ENCODE peak calls at places on chromosomes 13 and 19, in five cellular contexts. M is stomach, F is glutamatergic neuron, O is prostate gland, X is left ventricle myocardium inferior. J is an unnamed sample.

GRCh38 chr13:109447667-109448066 is 338.7 kb downstream of the IRS2 start:
- DNase-seq in M (no peak), O (no peak), F (no peak), X (no peak), J (no peak)

GRCh38 chr13:64551755-64552154 is 2678.4 kb downstream of the PCDH9 start:
- DNase-seq in X (no peak), F (no peak), M (no peak), O (no peak), J (no peak)

GRCh38 chr13:65966991-65967451 is 1263.1 kb downstream of the PCDH9 start:
- DNase-seq in X (no peak), M (no peak), O (no peak), F (no peak), J (no peak)

GRCh38 chr19:10120538-10121198 is 969 bp upstream of the EIF3G start:
- DNase-seq in F (no peak), O (no peak), M (no peak), X (no peak), J (no peak)

GRCh38 chr13:75764251-75764650 is 128.1 kb downstream of the LMO7 start:
- DNase-seq in F (no peak), X (no peak), O (no peak), M (no peak), J (no peak)

GRCh38 chr13:34939771-34940170 is 2.3 kb upstream of the NBEA start:
- DNase-seq in F (no peak), M (no peak), O (no peak), X (no peak), J (no peak)

GRCh38 chr13:33445024-33445423 is 159.5 kb upstream of the STARD13 start:
- DNase-seq in O (no peak), X (no peak), M (no peak), F (no peak), J (no peak)

GRCh38 chr13:99983401-99984133 is 2.0 kb downstream of the ZIC2 start:
- DNase-seq in X (no peak), M (no peak), F (peak), O (no peak), J (no peak)

GRCh38 chr13:23159205-23159586 is 21.6 kb upstream of the SGCG start:
- DNase-seq in O (no peak), M (no peak), F (peak), X (peak), J (peak)

GRCh38 chr13:52868190-52868589 is 19.8 kb upstream of the PCDH8 start:
- DNase-seq in M (no peak), X (no peak), O (no peak), F (no peak), J (no peak)

GRCh38 chr13:97568850-97569249 is 134.9 kb downstream of the RAP2A start:
- DNase-seq in X (no peak), M (peak), O (no peak), F (no peak), J (no peak)

GRCh38 chr13:27792393-27793218 is at the start of gene GSX1:
- DNase-seq in X (peak), M (peak), F (peak), O (peak), J (peak)

GRCh38 chr13:30615851-30616311 is 1.8 kb upstream of the USPL1 start:
- DNase-seq in F (no peak), X (no peak), O (no peak), M (no peak), J (peak)

GRCh38 chr13:105377452-105377851 is 1158.0 kb downstream of the EFNB2 start:
- DNase-seq in X (no peak), F (no peak), M (no peak), O (no peak), J (no peak)

GRCh38 chr13:99995104-99995502 is 13.5 kb downstream of the ZIC2 start:
- DNase-seq in X (no peak), M (no peak), F (no peak), O (no peak), J (no peak)

GRCh38 chr13:39452412-39452811 is 150.6 kb downstream of the LHFPL6 start:
- DNase-seq in M (no peak), O (no peak), F (no peak), X (no peak), J (no peak)

GRCh38 chr13:29923554-29924481 is 73.4 kb upstream of the UBL3 start:
- DNase-seq in O (peak), M (peak), F (peak), X (peak), J (peak)

DNA sequence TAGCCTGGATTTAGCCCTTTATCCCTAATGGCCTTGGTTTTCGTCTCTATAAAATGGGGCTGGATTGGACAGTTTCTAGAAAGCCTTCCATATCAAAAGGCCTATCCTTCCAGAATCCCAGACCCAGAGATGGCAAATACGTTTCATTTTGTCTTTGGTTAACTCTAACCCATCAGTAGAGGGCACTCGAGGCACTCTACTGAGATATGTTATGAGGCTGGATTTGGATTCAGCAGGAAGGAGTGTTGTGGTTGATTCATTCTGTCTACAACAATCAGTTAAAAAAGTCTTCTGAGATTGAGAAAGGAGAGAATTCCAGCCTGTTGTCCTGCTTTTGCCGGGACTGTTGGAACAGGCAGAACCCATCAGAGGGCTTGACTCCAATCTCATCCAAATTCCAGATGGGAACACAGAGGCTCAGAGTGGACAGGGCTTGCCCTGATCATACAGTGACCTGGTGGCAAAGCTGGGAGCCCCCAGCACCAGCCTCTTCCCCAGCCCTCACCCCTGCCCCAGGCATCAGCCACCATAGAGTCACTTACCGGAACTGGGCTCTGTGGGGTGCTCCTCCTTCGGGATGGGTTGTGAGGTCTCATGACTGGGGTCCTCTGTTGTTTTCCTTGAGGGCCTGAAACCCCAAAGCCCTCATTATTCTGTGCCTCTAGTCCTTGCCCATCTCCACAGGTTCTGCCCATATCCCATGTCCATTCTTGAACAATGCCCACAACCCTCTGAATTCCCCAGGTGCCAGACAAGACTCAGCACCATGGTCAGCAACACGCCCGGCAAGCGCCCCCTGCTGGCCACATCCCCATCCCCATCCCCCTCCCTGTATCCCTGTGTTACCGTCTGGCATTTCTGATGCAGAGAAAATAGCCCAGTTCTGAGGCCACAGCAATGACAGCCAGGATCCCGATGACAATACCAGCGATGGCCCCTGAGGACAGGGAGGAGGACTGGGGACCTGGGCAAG is 12.3 kb upstream of the ZNF180 start:
- DNase-seq in X (no peak), O (no peak), M (no peak), F (peak), J (no peak)
- TF ChIP-seq CTCF in X (peak), O (no peak), M (no peak), F (peak), J (peak)

GRCh38 chr13:106532111-106532929 is 3.1 kb downstream of the EFNB2 start:
- DNase-seq in O (no peak), X (no peak), M (no peak), F (peak), J (no peak)

GRCh38 chr13:106533101-106533939 is 2.1 kb downstream of the EFNB2 start:
- DNase-seq in M (peak), O (peak), F (peak), X (peak), J (peak)

GRCh38 chr13:106534844-106535551 is 464 bp downstream of the EFNB2 start:
- DNase-seq in O (no peak), X (peak), F (peak), M (peak), J (peak)

GRCh38 chr13:106535552-106536243 is at the start of gene EFNB2:
- DNase-seq in M (peak), O (peak), X (peak), F (peak), J (peak)

DNA sequence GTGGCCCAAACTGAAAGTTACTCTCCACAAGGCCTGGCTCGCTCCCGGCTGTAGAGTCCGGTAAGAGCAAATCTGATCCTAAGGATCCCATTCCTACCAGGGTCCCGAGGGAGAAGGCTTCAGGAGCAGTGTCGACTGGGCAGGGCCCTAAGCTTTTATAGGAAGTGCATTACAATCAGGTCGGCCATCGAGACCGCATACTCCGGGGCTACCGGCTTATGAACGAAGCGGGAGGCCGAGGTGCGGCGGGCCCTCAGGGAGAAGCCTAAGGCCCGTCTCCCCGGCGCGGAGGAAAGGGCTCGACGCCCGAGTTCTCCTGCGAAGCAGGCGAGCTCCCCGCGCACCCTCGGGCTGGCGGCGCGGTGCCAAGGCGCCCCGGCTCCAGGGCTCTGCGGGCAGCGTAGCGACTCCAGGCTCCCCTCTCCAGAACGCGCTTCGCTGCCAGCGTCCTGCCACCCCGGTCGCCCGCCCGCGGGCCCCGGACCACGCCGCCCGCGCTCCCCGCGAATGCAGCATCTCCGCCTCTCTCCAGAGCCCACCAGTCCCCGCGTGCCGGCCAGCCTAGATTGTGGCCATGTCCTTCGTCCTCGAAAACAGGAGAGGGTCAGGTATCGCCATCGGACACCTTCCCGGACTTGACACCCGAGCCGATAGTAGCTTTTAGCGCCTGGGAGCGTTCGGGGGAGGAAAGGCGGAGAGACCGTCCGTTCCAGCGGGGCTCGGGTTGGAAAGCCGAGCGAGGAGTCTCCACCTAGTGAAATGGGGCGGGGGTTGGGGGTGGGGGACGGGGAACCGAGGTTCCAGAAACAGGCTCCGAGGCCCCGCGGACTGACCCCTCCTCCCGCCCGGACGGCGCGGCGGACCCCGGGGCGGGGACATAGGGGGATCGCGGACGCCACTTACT is 1.3 kb downstream of the EFNB2 start:
- DNase-seq in X (peak), F (peak), O (peak), M (peak), J (peak)
- TF ChIP-seq CTCF in X (no peak), F (no peak), O (no peak), M (no peak), J (no peak)

DNA sequence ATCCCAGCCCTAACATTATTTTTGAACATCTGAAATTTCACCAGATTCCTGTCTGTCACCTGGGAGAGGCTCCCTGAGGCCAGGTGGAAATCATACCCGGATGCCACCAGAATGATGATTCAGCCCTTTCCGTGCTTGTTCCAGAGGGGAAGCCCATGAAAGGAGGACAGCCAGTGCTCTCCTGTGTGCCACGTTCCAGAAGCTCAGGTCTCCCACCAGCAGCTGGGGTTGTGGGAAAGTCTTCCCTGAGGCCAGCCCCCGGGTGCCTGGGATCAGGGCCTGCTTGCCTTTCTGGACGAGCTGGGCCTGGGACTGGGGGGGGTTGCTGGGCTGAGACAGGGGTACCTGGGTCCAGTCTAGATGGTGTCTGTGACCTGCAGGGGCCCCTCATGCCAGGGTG is 25.5 kb upstream of the IGFL1 start:
- DNase-seq in F (no peak), O (no peak), M (no peak), X (no peak), J (no peak)
- TF ChIP-seq CTCF in F (no peak), O (no peak), M (no peak), X (no peak), J (no peak)

GRCh38 chr19:3816566-3817218 is 30.5 kb upstream of the MATK start:
- DNase-seq in M (no peak), F (no peak), O (no peak), X (no peak), J (no peak)

GRCh38 chr19:3818918-3819317 is 32.7 kb upstream of the MATK start:
- DNase-seq in M (no peak), O (no peak), F (no peak), X (no peak), J (no peak)

GRCh38 chr19:3819989-3820388 is 33.8 kb upstream of the MATK start:
- DNase-seq in X (no peak), O (no peak), F (no peak), M (no peak), J (no peak)

GRCh38 chr19:3818479-3818878 is 32.3 kb upstream of the MATK start:
- DNase-seq in X (no peak), M (no peak), F (no peak), O (peak), J (no peak)

GRCh38 chr19:3817761-3818160 is 31.6 kb upstream of the MATK start:
- DNase-seq in X (no peak), M (no peak), O (no peak), F (no peak), J (no peak)
- TF ChIP-seq CTCF in X (no peak), M (no peak), O (no peak), F (no peak), J (no peak)

GRCh38 chr19:37991841-37992248 is 84.8 kb downstream of the SIPA1L3 start:
- DNase-seq in F (no peak), M (no peak), X (no peak), O (no peak), J (no peak)
- TF ChIP-seq CTCF in F (no peak), M (no peak), X (no peak), O (no peak), J (no peak)

GRCh38 chr19:17488593-17489391 is 18.5 kb downstream of the SLC27A1 start:
- DNase-seq in O (peak), F (peak), X (peak), M (peak), J (peak)
- TF ChIP-seq CTCF in O (no peak), F (no peak), X (no peak), M (no peak), J (peak)

GRCh38 chr13:25037057-25037813 is 58.7 kb upstream of the PABPC3 start:
- DNase-seq in F (peak), X (no peak), O (peak), M (peak), J (peak)
- TF ChIP-seq CTCF in F (peak), X (peak), O (peak), M (peak), J (peak)

GRCh38 chr19:52658595-52658994 is 20.4 kb upstream of the ZNF83 start:
- DNase-seq in X (no peak), F (no peak), M (no peak), O (no peak), J (no peak)

GRCh38 chr19:52660981-52661380 is 22.8 kb upstream of the ZNF83 start:
- DNase-seq in X (no peak), F (no peak), O (no peak), M (no peak), J (no peak)

GRCh38 chr19:52662631-52663030 is 24.5 kb upstream of the ZNF83 start:
- DNase-seq in M (no peak), X (no peak), O (no peak), F (no peak), J (no peak)

GRCh38 chr19:52664461-52664860 is 26.3 kb upstream of the ZNF83 start:
- DNase-seq in O (no peak), F (no peak), M (no peak), X (no peak), J (no peak)

GRCh38 chr19:52659013-52659412 is 20.9 kb upstream of the ZNF83 start:
- DNase-seq in M (no peak), O (no peak), X (no peak), F (no peak), J (no peak)
- TF ChIP-seq CTCF in M (no peak), O (no peak), X (no peak), F (no peak), J (no peak)

DNA sequence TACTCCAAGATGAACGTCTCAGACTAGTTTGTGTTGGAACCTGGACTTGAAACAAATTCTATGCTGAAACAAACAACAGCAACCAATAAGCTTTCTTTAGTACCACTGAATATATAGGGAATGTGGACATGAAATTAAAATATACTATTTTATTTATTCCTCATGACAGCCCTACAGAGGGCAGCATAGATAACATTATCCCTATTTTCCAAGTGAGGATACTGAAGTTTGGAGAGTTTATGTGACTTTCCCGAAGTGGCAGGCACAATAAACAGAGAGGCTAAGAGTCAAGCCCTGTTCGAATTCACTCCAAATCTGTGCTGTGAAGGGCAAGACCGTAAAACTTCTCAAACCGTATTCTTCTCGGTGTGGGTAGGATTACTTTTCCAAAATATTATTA is 509.9 kb upstream of the GPC6 start:
- DNase-seq in M (no peak), O (no peak), X (no peak), F (no peak), J (no peak)
- TF ChIP-seq CTCF in M (no peak), O (no peak), X (peak), F (no peak), J (no peak)

J was measured in GM13977.